ENCODE peak calls at places on chromosomes 13 and 19, in seven cellular contexts. O is heart right ventricle, X is upper lobe of right lung, J is progenitor cell of endocrine pancreas, U is thyroid gland, S is cardiac fibroblast, T is HFFc6. Y is an unnamed sample.
A peak's percentile ranks its signal among the peaks of the same experiment; 100 is the strongest.

GRCh38 chr19:48445606-48446481 is at the start of gene GRWD1:
- DNase-seq in T (peak; percentile 96), O (peak; percentile 92), J (peak; percentile 78), X (peak; percentile 92), S (peak; percentile 97), U (peak; percentile 95), Y (peak; percentile 75)

GRCh38 chr19:36093687-36094086 is 17.3 kb upstream of the OVOL3 start:
- DNase-seq in J (no peak), X (no peak), O (peak; percentile 54), U (no peak), S (peak; percentile 26), T (no peak), Y (no peak)

GRCh38 chr13:114282143-114282685 is 813 bp downstream of the UPF3A start:
- DNase-seq in J (peak; percentile 21), X (peak; percentile 78), S (peak; percentile 79), U (peak; percentile 42), T (peak; percentile 15), O (peak; percentile 39), Y (no peak)

GRCh38 chr13:50631041-50631440 is 212.5 kb downstream of the DLEU7 start:
- DNase-seq in O (no peak), J (no peak), U (no peak), T (no peak), S (no peak), X (no peak), Y (no peak)

GRCh38 chr19:38924383-38924782 is 6.2 kb downstream of the SARS2 start:
- DNase-seq in U (no peak), T (no peak), X (no peak), J (no peak), O (no peak), S (no peak), Y (no peak)

GRCh38 chr13:72651196-72651595 is 76.2 kb downstream of the MZT1 start:
- DNase-seq in X (no peak), S (no peak), J (no peak), T (no peak), U (no peak), O (no peak), Y (no peak)

GRCh38 chr19:47239610-47240296 is 8.8 kb upstream of the BBC3 start:
- DNase-seq in J (peak; percentile 34), S (peak; percentile 71), T (peak; percentile 57), U (peak; percentile 16), X (peak; percentile 75), O (no peak), Y (no peak)

GRCh38 chr19:33906578-33907335 is 110.1 kb downstream of the KCTD15 start:
- DNase-seq in X (peak; percentile 67), U (peak; percentile 20), O (peak; percentile 13), J (peak; percentile 15), S (peak; percentile 15), T (no peak), Y (no peak)

GRCh38 chr19:37243206-37243632 is 25.2 kb downstream of the ZNF383 start:
- DNase-seq in U (no peak), X (no peak), T (no peak), S (peak; percentile 1), J (no peak), O (no peak), Y (no peak)

GRCh38 chr19:19259741-19260140 is 13.4 kb downstream of the TM6SF2 start:
- DNase-seq in X (no peak), O (no peak), J (no peak), T (no peak), S (no peak), U (no peak), Y (no peak)

GRCh38 chr13:81539643-81540150 is 1198.8 kb upstream of the SPRY2 start:
- DNase-seq in U (no peak), S (no peak), J (no peak), T (no peak), O (no peak), X (no peak), Y (no peak)

GRCh38 chr13:50893211-50893852 is 16.3 kb upstream of the RNASEH2B start:
- DNase-seq in X (no peak), U (no peak), S (peak; percentile 16), O (no peak), J (no peak), T (no peak), Y (no peak)

GRCh38 chr13:106372199-106373160 is 163.0 kb downstream of the EFNB2 start:
- DNase-seq in S (peak; percentile 42), J (no peak), T (peak; percentile 63), X (no peak), O (no peak), U (no peak), Y (peak; percentile 76)

GRCh38 chr13:106736941-106737340 is 169.0 kb upstream of the ARGLU1 start:
- DNase-seq in O (no peak), T (no peak), J (no peak), U (no peak), S (no peak), X (no peak), Y (no peak)

GRCh38 chr19:54356444-54357056 is 8.2 kb downstream of the LAIR1 start:
- DNase-seq in U (no peak), S (no peak), J (no peak), X (peak; percentile 25), O (no peak), T (no peak), Y (no peak)

GRCh38 chr13:73411067-73411809 is 352.4 kb downstream of the KLF5 start:
- DNase-seq in X (no peak), U (no peak), T (peak; percentile 14), O (no peak), J (no peak), S (no peak), Y (no peak)

DNA sequence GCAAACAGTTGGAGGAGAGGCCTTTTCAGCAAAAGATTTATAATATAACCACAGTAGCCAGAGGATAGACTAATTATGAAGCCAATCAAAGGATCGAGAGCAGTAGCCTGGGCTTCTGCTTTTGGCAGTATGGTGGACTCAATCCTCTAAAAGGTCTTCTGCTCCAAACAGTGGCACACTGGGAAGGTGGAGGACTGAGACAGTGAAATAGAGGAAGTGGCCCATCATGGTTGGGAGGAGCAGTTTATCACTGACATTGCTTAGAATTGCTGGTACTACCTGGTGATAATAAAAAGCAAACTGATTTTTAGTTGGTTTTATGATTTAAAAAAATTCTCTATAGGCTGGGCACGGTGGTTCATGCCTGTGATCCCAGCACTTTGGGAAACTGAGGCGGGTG is 20.9 kb upstream of the PLAUR start:
- DNase-seq in T (no peak), J (no peak), S (no peak), O (no peak), X (no peak), U (no peak), Y (no peak)
- TF ChIP-seq CTCF in T (no peak), J (no peak), S (no peak), O (no peak), X (no peak), U (no peak), Y (no peak)

DNA sequence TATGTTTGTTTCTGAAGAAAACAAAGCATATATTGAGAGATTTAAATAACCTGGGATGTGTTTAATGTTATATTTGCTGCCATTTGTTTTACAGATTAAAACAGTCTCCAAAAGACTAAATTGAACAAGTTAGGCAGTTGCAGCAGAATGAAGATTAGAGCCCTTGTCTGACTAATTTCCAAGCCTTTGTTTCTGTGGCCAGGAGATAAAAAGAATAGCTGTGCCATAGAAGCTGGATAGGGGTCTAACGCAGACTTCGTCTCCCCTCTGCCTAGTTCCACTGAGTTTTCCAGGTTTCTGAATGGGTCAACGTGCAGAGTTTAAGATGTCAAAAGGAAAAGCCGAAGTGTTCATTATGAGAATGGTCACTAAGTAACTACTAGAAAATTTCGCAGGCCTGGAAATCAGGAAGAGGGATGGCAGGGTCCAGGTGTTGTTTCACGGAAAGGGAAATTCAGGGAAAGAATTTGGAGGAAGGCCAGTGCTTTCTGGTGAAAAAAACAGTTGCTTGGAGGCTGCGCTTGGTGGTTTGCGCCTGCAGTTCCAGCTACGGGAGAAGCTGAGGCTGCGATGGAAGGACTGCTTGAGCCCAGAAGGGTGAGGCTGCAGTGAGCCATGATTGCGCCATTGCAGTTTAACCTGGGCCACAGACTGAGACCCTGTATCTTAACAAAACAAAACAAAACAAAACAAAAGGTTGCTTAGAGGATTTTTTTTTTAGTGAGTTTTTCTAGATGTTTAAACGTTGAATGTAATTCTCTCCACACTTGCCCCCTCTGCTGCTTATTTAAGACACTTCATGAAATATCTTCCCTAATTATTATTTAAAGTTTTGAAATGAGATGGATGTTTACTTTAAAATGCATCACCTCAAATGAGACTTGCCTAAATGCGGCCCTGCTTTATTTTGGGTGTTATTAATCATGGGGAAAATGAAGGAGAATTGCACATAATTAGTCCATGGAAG is 75.2 kb upstream of the TRPC4 start:
- DNase-seq in U (no peak), O (no peak), J (no peak), T (no peak), X (no peak), S (peak; percentile 28), Y (no peak)
- TF ChIP-seq CTCF in U (no peak), O (no peak), J (no peak), T (peak; percentile 50), X (no peak), S (no peak), Y (peak; percentile 11)

GRCh38 chr13:40673061-40673397 is 6.6 kb upstream of the FOXO1 start:
- DNase-seq in T (no peak), O (no peak), X (no peak), U (no peak), S (no peak), J (no peak), Y (no peak)
- TF ChIP-seq CTCF in T (no peak), O (no peak), X (no peak), U (no peak), S (no peak), J (no peak), Y (no peak)

GRCh38 chr19:31418055-31418454 is 68.8 kb upstream of the TSHZ3 start:
- DNase-seq in T (no peak), U (peak; percentile 63), X (no peak), O (no peak), S (no peak), J (no peak), Y (no peak)
- TF ChIP-seq CTCF in T (no peak), U (no peak), X (no peak), O (no peak), S (no peak), J (no peak), Y (no peak)

DNA sequence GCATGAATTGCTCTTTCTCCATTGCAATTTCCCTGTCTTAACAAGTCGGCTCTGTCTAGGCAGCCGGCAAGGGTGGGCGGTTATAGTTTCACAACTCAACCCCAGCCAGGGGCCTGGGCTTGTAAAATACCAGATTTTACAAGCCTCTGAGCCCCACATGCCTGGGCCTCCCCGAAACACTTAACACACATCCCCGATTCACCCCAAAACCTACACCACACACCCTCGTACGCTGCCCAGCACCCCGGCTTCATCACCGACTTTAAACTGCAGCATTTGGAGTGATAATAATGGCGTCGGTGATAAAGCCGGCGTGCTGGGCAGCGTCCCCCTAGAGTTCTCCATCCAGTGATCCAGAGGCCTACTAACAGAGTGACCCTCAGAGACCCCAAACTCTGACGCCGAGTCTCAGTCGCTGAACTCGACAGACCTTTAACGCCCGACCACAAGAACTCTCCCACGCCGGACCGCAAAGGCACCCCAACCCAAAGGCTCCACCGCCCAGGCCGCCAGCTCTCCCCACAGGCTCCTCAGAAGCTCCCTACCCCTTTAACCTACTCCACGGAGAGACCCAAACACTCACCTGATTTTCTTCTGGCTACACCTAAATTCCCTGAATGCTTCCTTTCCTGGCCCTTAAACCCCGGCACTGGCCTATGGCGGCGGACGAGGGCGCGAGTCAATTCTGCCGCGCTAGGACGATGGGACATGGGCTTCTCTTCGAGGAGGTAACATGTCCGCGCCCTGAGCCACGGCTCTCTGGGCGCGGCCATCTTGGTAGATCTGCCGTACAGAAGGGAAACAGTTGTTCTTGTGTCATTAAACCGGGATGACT is at the start of gene ZNF649:
- DNase-seq in U (peak; percentile 87), J (peak; percentile 74), T (peak; percentile 77), O (peak; percentile 87), S (peak; percentile 90), X (peak; percentile 92), Y (peak; percentile 43)
- TF ChIP-seq CTCF in U (no peak), J (no peak), T (no peak), O (peak; percentile 27), S (no peak), X (no peak), Y (no peak)

Y was measured in AG09309.